ENCODE peak calls at places on chromosomes 11 and 22, in nine cellular contexts. K, X, G, Y, L, O, V, B and I are unnamed samples.

GRCh38 chr11:16359369-16359768 is 3.0 kb upstream of the SOX6 start:
- DNase-seq in K (no peak), Y (no peak), G (no peak), X (no peak), V (no peak), O (no peak), L (no peak), B (no peak), I (no peak)

GRCh38 chr11:96149743-96150555 is 193.0 kb downstream of the MAML2 start:
- DNase-seq in G (peak; percentile 58), K (no peak), Y (no peak), L (no peak), V (no peak), B (no peak), X (peak; percentile 74), O (peak; percentile 95), I (no peak)

GRCh38 chr22:48404801-48405447 is 1422.7 kb downstream of the BRD1 start:
- DNase-seq in B (no peak), K (no peak), Y (no peak), G (no peak), V (no peak), O (no peak), X (no peak), L (no peak), I (no peak)

GRCh38 chr11:124233376-124233775 is 7.5 kb upstream of the OR8G1 start:
- DNase-seq in G (no peak), K (no peak), B (no peak), Y (no peak), O (no peak), L (no peak), X (no peak), V (no peak), I (no peak)

GRCh38 chr11:126359431-126360048 is 4.1 kb downstream of the ST3GAL4 start:
- DNase-seq in Y (no peak), L (no peak), G (peak; percentile 82), B (no peak), K (peak; percentile 93), O (peak; percentile 37), X (peak; percentile 49), V (peak; percentile 84), I (no peak)

GRCh38 chr11:109730669-109731068 is 308.7 kb downstream of the C11orf87 start:
- DNase-seq in B (no peak), G (no peak), L (no peak), Y (no peak), X (no peak), V (no peak), O (no peak), K (no peak), I (no peak)

GRCh38 chr11:33669598-33670249 is 30.9 kb downstream of the C11orf91 start:
- DNase-seq in Y (no peak), G (no peak), L (no peak), V (no peak), X (no peak), K (no peak), B (no peak), O (no peak), I (no peak)

GRCh38 chr11:64283092-64283491 is 1.4 kb downstream of the BAD start:
- DNase-seq in Y (no peak), G (no peak), O (no peak), B (no peak), L (no peak), X (no peak), K (no peak), V (no peak), I (no peak)

GRCh38 chr11:96426356-96427103 is 36.7 kb downstream of the JRKL start:
- DNase-seq in L (peak; percentile 29), B (no peak), K (peak; percentile 3), O (peak; percentile 61), V (no peak), G (peak; percentile 74), X (peak; percentile 18), Y (no peak), I (peak; percentile 42)

GRCh38 chr11:48001438-48002021 is 21.2 kb downstream of the PTPRJ start:
- DNase-seq in O (peak; percentile 94), L (no peak), V (no peak), Y (no peak), K (peak; percentile 18), B (no peak), X (peak; percentile 28), G (peak; percentile 75), I (no peak)

GRCh38 chr11:34631737-34632104 is 10.8 kb downstream of the EHF start:
- DNase-seq in O (no peak), V (no peak), K (peak; percentile 57), X (no peak), G (no peak), Y (peak; percentile 55), B (no peak), L (no peak), I (no peak)

GRCh38 chr22:20430641-20431519 is 6.7 kb downstream of the SCARF2 start:
- DNase-seq in O (no peak), X (no peak), Y (peak; percentile 75), G (no peak), V (no peak), K (peak; percentile 61), L (peak; percentile 75), B (no peak), I (no peak)

GRCh38 chr11:121328213-121328966 is 35.8 kb downstream of the SC5D start:
- DNase-seq in V (no peak), B (no peak), L (no peak), G (no peak), O (no peak), Y (no peak), X (no peak), K (no peak), I (no peak)

GRCh38 chr22:32354360-32355351 is 3.0 kb upstream of the RFPL3 start:
- DNase-seq in B (no peak), X (no peak), O (peak; percentile 67), Y (no peak), G (peak; percentile 31), K (no peak), V (no peak), L (no peak), I (no peak)

GRCh38 chr11:110463153-110463552 is 33.4 kb downstream of the FDX1 start:
- DNase-seq in L (no peak), B (peak; percentile 70), K (peak; percentile 52), O (peak; percentile 66), Y (peak; percentile 21), X (no peak), V (peak; percentile 32), G (peak; percentile 75), I (no peak)

GRCh38 chr11:72926076-72926475 is 111.9 kb downstream of the ATG16L2 start:
- DNase-seq in O (no peak), X (no peak), K (no peak), G (no peak), Y (no peak), B (no peak), V (no peak), L (no peak), I (no peak)

GRCh38 chr11:64885367-64886286 is 7.2 kb upstream of the EHD1 start:
- DNase-seq in K (peak; percentile 72), Y (no peak), V (no peak), O (peak; percentile 94), L (no peak), B (no peak), G (peak; percentile 91), X (no peak), I (no peak)

GRCh38 chr11:33634291-33634834 is 66.3 kb downstream of the C11orf91 start:
- DNase-seq in V (no peak), Y (no peak), K (no peak), G (no peak), X (no peak), B (no peak), L (no peak), O (peak; percentile 82), I (no peak)

GRCh38 chr11:62599909-62600308 is 1.8 kb downstream of the MTA2 start:
- DNase-seq in V (no peak), Y (no peak), B (no peak), G (no peak), K (no peak), X (no peak), O (no peak), L (no peak), I (no peak)

GRCh38 chr11:107858217-107859070 is at the start of gene SLC35F2:
- DNase-seq in X (no peak), V (no peak), O (peak; percentile 37), K (peak; percentile 33), G (peak; percentile 55), B (peak; percentile 90), Y (peak; percentile 76), L (peak; percentile 82), I (peak; percentile 89)
- TF ChIP-seq CTCF in X (no peak), V (no peak), O (no peak), K (no peak), G (no peak), B (no peak), Y (no peak), L (peak; percentile 27), I (no peak)

DNA sequence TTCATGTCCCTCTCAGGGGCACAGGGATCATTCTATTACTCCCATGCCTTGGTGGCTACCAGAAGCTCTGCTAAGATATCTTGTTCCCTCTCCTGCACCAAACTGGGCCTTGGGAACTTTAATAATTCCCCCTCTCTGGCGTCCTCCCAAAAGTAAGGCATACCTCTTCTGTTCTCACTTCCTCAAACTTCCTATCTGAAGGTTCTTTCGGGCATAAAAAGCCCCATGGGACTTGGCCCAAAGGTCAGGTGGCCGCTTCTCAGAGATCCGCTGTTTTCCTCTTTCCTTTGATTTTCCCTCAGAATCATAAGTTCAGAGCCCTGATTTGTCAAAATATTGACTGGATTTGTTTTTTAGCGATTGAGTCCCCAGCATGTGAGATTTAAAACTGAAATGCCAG is 13.0 kb downstream of the POLD3 start:
- DNase-seq in Y (no peak), G (no peak), K (no peak), L (no peak), B (no peak), V (no peak), X (no peak), O (no peak), I (no peak)
- TF ChIP-seq CTCF in Y (no peak), G (no peak), K (no peak), L (no peak), B (no peak), V (no peak), X (no peak), O (no peak), I (no peak)

DNA sequence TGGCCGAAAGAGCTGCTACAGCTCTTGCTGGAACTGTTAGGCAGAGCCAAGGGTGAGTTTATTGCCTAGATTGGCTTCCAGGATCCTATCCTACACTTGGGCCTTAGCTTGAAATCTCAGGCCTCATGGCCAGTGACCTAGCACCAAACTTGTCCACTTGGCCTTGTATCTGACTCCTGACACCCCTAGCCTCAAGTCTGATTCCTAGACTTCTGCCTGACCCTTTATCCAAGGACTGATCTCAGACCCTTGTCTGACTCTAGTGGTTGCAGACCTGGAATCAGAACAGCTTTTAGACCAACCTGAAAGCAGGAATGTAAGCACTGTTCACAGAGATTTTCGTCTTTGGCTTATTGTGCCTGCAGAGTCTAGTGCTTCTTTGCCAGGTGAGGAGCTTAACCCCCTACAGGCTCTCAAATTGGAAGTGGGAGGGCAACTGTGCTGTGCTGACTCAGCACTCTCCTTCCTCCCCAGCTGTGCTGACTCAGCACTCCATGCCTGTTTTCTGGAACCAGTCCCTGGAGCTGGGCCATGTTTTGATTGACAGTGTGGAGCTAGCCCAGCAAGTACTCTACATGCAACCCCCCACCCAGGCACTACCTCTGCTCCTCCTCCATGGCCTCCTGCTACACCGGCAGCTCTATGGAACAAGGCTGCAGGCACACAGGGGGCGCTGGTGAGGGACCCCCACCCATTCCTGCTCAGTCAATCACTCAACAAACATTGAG is 35.1 kb downstream of the RRP8 start:
- DNase-seq in Y (no peak), X (no peak), B (no peak), V (no peak), O (peak; percentile 65), L (peak; percentile 21), G (peak; percentile 87), K (peak; percentile 89), I (no peak)
- TF ChIP-seq CTCF in Y (no peak), X (peak; percentile 6), B (no peak), V (no peak), O (no peak), L (no peak), G (no peak), K (no peak), I (no peak)

GRCh38 chr11:69166186-69167115 is 10.7 kb downstream of the SMIM38 start:
- DNase-seq in V (no peak), G (peak; percentile 72), X (peak; percentile 32), Y (peak; percentile 68), B (no peak), O (peak; percentile 93), K (peak; percentile 42), L (peak; percentile 90), I (peak; percentile 91)
- TF ChIP-seq CTCF in V (no peak), G (peak; percentile 17), X (peak; percentile 46), Y (peak; percentile 18), B (no peak), O (peak; percentile 45), K (peak; percentile 13), L (no peak), I (no peak)